ENCODE peak calls at places on chromosomes 12 and 14, in four cellular contexts. D is activated CD4-positive, alpha-beta memory T cell treated with anti-CD3 and anti-CD28 coated beads, Interleukin-2, amount 10 ng/mL, durations not matched to agents 7 days and 5 days; Y is GM19239; I is activated T-helper 1 cell treated with anti-CD3 and anti-CD28 coated beads, Interleukin-12 subunit alpha, Interleukin-12 subunit beta, Interleukin-2, Interleukin-4 antibody, amounts not matched to agents 30 ng/mL and 10 ng/mL and 1 ng/mL, durations not matched to agents 14 hours and 24 hours and 36 hours. R is an unnamed sample.

GRCh38 chr14:91352101-91352500 is 65.5 kb downstream of the CCDC88C start:
- DNase-seq in Y (no peak), D (no peak), I (no peak), R (no peak)

GRCh38 chr12:51368640-51369517 is 22.3 kb downstream of the GALNT6 start:
- DNase-seq in Y (peak), D (peak), I (peak), R (no peak)

GRCh38 chr12:70372881-70373280 is 6.8 kb downstream of the KCNMB4 start:
- DNase-seq in Y (no peak), I (no peak), D (no peak), R (no peak)

GRCh38 chr14:53167602-53168328 is 14.6 kb upstream of the DDHD1 start:
- DNase-seq in I (no peak), D (no peak), Y (no peak), R (no peak)

GRCh38 chr12:116324684-116325664 is 47.5 kb upstream of the MED13L start:
- DNase-seq in I (peak), D (peak), Y (peak), R (no peak)

GRCh38 chr14:95711476-95712176 is 2.3 kb downstream of the TCL1A start:
- DNase-seq in Y (no peak), I (no peak), D (no peak), R (no peak)

GRCh38 chr12:7915911-7916403 is 20.0 kb downstream of the SLC2A3 start:
- DNase-seq in D (no peak), Y (no peak), I (no peak), R (no peak)

GRCh38 chr14:64410084-64410774 is 22.1 kb downstream of the MTHFD1 start:
- DNase-seq in I (no peak), D (no peak), Y (no peak), R (peak)

GRCh38 chr12:67827820-67828383 is 161.3 kb upstream of the IFNG-AS1 start:
- DNase-seq in I (no peak), D (peak), Y (no peak), R (peak)

GRCh38 chr14:77409131-77409533 is 14.2 kb downstream of the NOXRED1 start:
- DNase-seq in I (no peak), D (no peak), Y (no peak), R (no peak)

GRCh38 chr12:75848961-75849360 is 182.6 kb downstream of the PHLDA1 start:
- DNase-seq in I (no peak), D (no peak), Y (no peak), R (no peak)

GRCh38 chr14:100714205-100714781 is 12.4 kb upstream of the DLK1 start:
- DNase-seq in I (no peak), D (no peak), Y (no peak), R (no peak)

GRCh38 chr14:103702095-103702494 is 13.2 kb downstream of the XRCC3 start:
- DNase-seq in I (no peak), D (no peak), Y (no peak), R (no peak)

GRCh38 chr12:107564946-107565345 is 120.7 kb upstream of the PWP1 start:
- DNase-seq in I (no peak), D (peak), Y (no peak), R (peak)

GRCh38 chr12:15978431-15978950 is 67.4 kb downstream of the DERA start:
- DNase-seq in Y (no peak), D (no peak), I (no peak), R (no peak)

GRCh38 chr14:92737206-92737605 is 11.2 kb downstream of the LGMN start:
- DNase-seq in I (no peak), Y (no peak), D (no peak), R (no peak)

GRCh38 chr14:34449819-34450541 is 12.1 kb downstream of the SPTSSA start:
- DNase-seq in Y (no peak), I (no peak), D (no peak), R (no peak)

GRCh38 chr12:1993341-1993740 is 10.9 kb downstream of the DCP1B start:
- DNase-seq in D (no peak), I (no peak), Y (no peak), R (peak)

GRCh38 chr14:29643415-29644206 is 284.0 kb downstream of the PRKD1 start:
- DNase-seq in D (no peak), I (no peak), Y (no peak), R (no peak)

GRCh38 chr14:97074860-97075259 is 277.7 kb downstream of the VRK1 start:
- DNase-seq in Y (peak), I (no peak), D (no peak), R (no peak)

GRCh38 chr14:99562848-99563748 is 40.9 kb downstream of the CCDC85C start:
- DNase-seq in Y (no peak), I (no peak), D (no peak), R (peak)

GRCh38 chr12:98126637-98127335 is 388.6 kb upstream of the TMPO start:
- DNase-seq in I (no peak), Y (no peak), D (no peak), R (no peak)

GRCh38 chr14:33737446-33737845 is 213.4 kb downstream of the EGLN3 start:
- DNase-seq in D (no peak), Y (no peak), I (no peak), R (no peak)

GRCh38 chr12:51371295-51371953 is 19.8 kb downstream of the GALNT6 start:
- DNase-seq in I (no peak), D (no peak), Y (no peak), R (peak)

GRCh38 chr14:22143360-22143759 is 445.7 kb downstream of the DAD1 start:
- DNase-seq in Y (no peak), I (no peak), D (no peak), R (no peak)

GRCh38 chr14:25461780-25462179 is 411.8 kb upstream of the STXBP6 start:
- DNase-seq in I (no peak), D (no peak), Y (no peak), R (no peak)

GRCh38 chr14:21379338-21379737 is 4.5 kb downstream of the SUPT16H start:
- DNase-seq in D (no peak), I (no peak), Y (no peak), R (no peak)

GRCh38 chr12:27343255-27344000 is 10.8 kb downstream of the BMAL2 start:
- DNase-seq in I (no peak), Y (no peak), D (no peak), R (peak)

GRCh38 chr14:48690349-48690748 is 895.8 kb downstream of the RPS29 start:
- DNase-seq in I (no peak), Y (no peak), D (no peak), R (no peak)

GRCh38 chr14:34650786-34651584 is 21.0 kb upstream of the SNX6 start:
- DNase-seq in Y (no peak), I (no peak), D (no peak), R (no peak)

GRCh38 chr12:87778065-87778464 is 251.1 kb downstream of the C12orf50 start:
- DNase-seq in I (no peak), Y (no peak), D (no peak), R (no peak)

GRCh38 chr12:68981536-68981935 is 48.6 kb upstream of the CPM start:
- DNase-seq in I (no peak), Y (no peak), D (no peak), R (no peak)

R was measured in SJSA1.